ENCODE peak calls at places on chromosome 21, in five cellular contexts. Z is mammary epithelial cell, J is uterus, K is IMR-90, W is GM23248. R is an unnamed sample.

GRCh38 chr21:38082936-38083335 is 166.7 kb upstream of the KCNJ6 start:
- DNase-seq in W (no peak), K (no peak), J (no peak), Z (peak; percentile 48), R (no peak)

GRCh38 chr21:46057111-46057709 is 40.7 kb upstream of the COL6A2 start:
- DNase-seq in Z (no peak), J (peak; percentile 49), K (no peak), W (no peak), R (no peak)

GRCh38 chr21:38950388-38951094 is 144.8 kb downstream of the ETS2 start:
- DNase-seq in Z (peak; percentile 41), W (peak; percentile 53), K (peak; percentile 49), J (peak; percentile 46), R (no peak)

GRCh38 chr21:42636535-42636914 is 16.9 kb upstream of the PDE9A start:
- DNase-seq in W (peak; percentile 89), K (peak; percentile 61), Z (peak; percentile 82), J (no peak), R (no peak)

GRCh38 chr21:16468191-16468590 is 738.4 kb downstream of the USP25 start:
- DNase-seq in J (no peak), Z (peak; percentile 48), K (peak; percentile 31), W (peak; percentile 44), R (no peak)

GRCh38 chr21:40516336-40516735 is 330.6 kb downstream of the DSCAM start:
- DNase-seq in K (no peak), Z (no peak), W (no peak), J (no peak), R (no peak)

GRCh38 chr21:38596264-38597042 is 98.2 kb upstream of the ERG start:
- DNase-seq in J (no peak), K (no peak), W (peak; percentile 36), Z (peak; percentile 43), R (no peak)

GRCh38 chr21:42260121-42260520 is 41.2 kb downstream of the ABCG1 start:
- DNase-seq in W (no peak), K (no peak), Z (no peak), J (no peak), R (no peak)

GRCh38 chr21:45312296-45312695 is 24.6 kb upstream of the POFUT2 start:
- DNase-seq in K (no peak), Z (no peak), W (no peak), J (no peak), R (no peak)

GRCh38 chr21:20040768-20041167 is 957.4 kb upstream of the NCAM2 start:
- DNase-seq in W (no peak), K (no peak), J (no peak), Z (no peak), R (no peak)

GRCh38 chr21:33801424-33802405 is 113.9 kb downstream of the ATP5PO start:
- DNase-seq in W (peak; percentile 84), Z (peak; percentile 96), J (no peak), K (peak; percentile 80), R (no peak)

GRCh38 chr21:46392921-46393320 is 65.8 kb upstream of the DIP2A start:
- DNase-seq in Z (no peak), K (peak; percentile 29), J (peak; percentile 72), W (peak; percentile 96), R (no peak)

GRCh38 chr21:28539623-28539988 is 453.1 kb downstream of the LTN1 start:
- DNase-seq in W (peak; percentile 17), J (no peak), K (no peak), Z (no peak), R (no peak)

GRCh38 chr21:33362044-33362555 is 37.3 kb downstream of the IFNAR1 start:
- DNase-seq in Z (no peak), K (no peak), J (no peak), W (no peak), R (no peak)

GRCh38 chr21:45747802-45748445 is 104.4 kb downstream of the PCBP3 start:
- DNase-seq in W (peak; percentile 90), J (no peak), Z (peak; percentile 77), K (peak; percentile 51), R (no peak)

GRCh38 chr21:36211660-36212512 is 55.3 kb downstream of the DOP1B start:
- DNase-seq in W (peak; percentile 89), J (no peak), K (peak; percentile 93), Z (peak; percentile 79), R (no peak)

GRCh38 chr21:21163904-21164303 is 165.7 kb downstream of the NCAM2 start:
- DNase-seq in J (peak; percentile 24), Z (peak; percentile 2), W (peak; percentile 84), K (peak; percentile 82), R (no peak)

GRCh38 chr21:26715878-26716506 is 129.2 kb downstream of the ADAMTS1 start:
- DNase-seq in W (peak; percentile 73), Z (peak; percentile 42), K (peak; percentile 51), J (peak; percentile 33), R (no peak)

GRCh38 chr21:45293214-45293725 is 5.6 kb upstream of the POFUT2 start:
- DNase-seq in K (no peak), J (no peak), Z (no peak), W (peak; percentile 56), R (peak; percentile 80)

GRCh38 chr21:38777015-38777414 is 28.7 kb upstream of the ETS2 start:
- DNase-seq in K (no peak), W (no peak), Z (no peak), J (no peak), R (peak; percentile 15)

GRCh38 chr21:35204125-35204524 is 155.0 kb upstream of the RUNX1 start:
- DNase-seq in K (peak; percentile 46), Z (no peak), W (no peak), J (no peak), R (no peak)

GRCh38 chr21:35207322-35207721 is 158.2 kb upstream of the RUNX1 start:
- DNase-seq in Z (no peak), K (no peak), W (peak; percentile 42), J (no peak), R (no peak)

GRCh38 chr21:35203093-35204021 is 154.3 kb upstream of the RUNX1 start:
- DNase-seq in Z (no peak), W (peak; percentile 84), K (peak; percentile 93), J (no peak), R (no peak)

GRCh38 chr21:35206141-35207125 is 157.3 kb upstream of the RUNX1 start:
- DNase-seq in J (no peak), W (no peak), K (peak; percentile 32), Z (peak; percentile 65), R (no peak)

GRCh38 chr21:35204850-35205564 is 155.9 kb upstream of the RUNX1 start:
- DNase-seq in W (peak; percentile 85), K (peak; percentile 98), J (peak; percentile 76), Z (no peak), R (peak; percentile 82)
- H3K4me3 ChIP-seq in W (peak overlapping the region; percentile 51), K (peak overlapping the region; percentile 25), J (no peak overlapping the region), Z (no peak overlapping the region), R (peak overlapping the region; percentile 50)

GRCh38 chr21:31893841-31894240 is 21.0 kb downstream of the HUNK start:
- DNase-seq in W (no peak), Z (no peak), K (no peak), J (no peak), R (no peak)
- H3K4me1 ChIP-seq in W (peaks cover 16% of the 10 kb centered on the region), Z (no peaks in the 10 kb centered on the region), K (peaks cover 26% of the 10 kb centered on the region), J (no peaks in the 10 kb centered on the region), R (no peaks in the 10 kb centered on the region)

GRCh38 chr21:43939443-43940328 is 72.4 kb upstream of the TRAPPC10 start:
- DNase-seq in K (no peak), W (no peak), Z (no peak), J (no peak), R (no peak)
- H3K27ac ChIP-seq in K (no peak overlapping the region), W (no peak overlapping the region), Z (no peak overlapping the region), J (no peak overlapping the region), R (no peak overlapping the region)

GRCh38 chr21:29943885-29944284 is 4.1 kb upstream of the GRIK1 start:
- DNase-seq in J (no peak), K (no peak), W (no peak), Z (no peak), R (no peak)

GRCh38 chr21:29940993-29941392 is 1.2 kb upstream of the GRIK1 start:
- DNase-seq in W (no peak), Z (no peak), K (no peak), J (no peak), R (no peak)

GRCh38 chr21:29939859-29940245 is at the start of gene GRIK1:
- DNase-seq in J (no peak), W (peak; percentile 5), K (no peak), Z (no peak), R (no peak)

GRCh38 chr21:29942033-29942432 is 2.2 kb upstream of the GRIK1 start:
- DNase-seq in W (no peak), J (no peak), K (no peak), Z (no peak), R (no peak)

GRCh38 chr21:29938968-29939858 is 583 bp downstream of the GRIK1 start:
- DNase-seq in J (no peak), Z (no peak), K (no peak), W (peak; percentile 20), R (no peak)
- H3K4me3 ChIP-seq in J (no peak overlapping the region), Z (peak overlapping the region; percentile 5), K (no peak overlapping the region), W (peak overlapping the region; percentile 53), R (peak overlapping the region; percentile 22)